ENCODE peak calls at places on chromosomes 13 and 19, in four cellular contexts. D, U, I and O are unnamed samples.

GRCh38 chr13:106986033-106986484 is 418.1 kb upstream of the ARGLU1 start:
- DNase-seq in D (no peak), U (no peak), I (no peak), O (no peak)

GRCh38 chr19:2546128-2547032 is 70.5 kb downstream of the GADD45B start:
- DNase-seq in D (peak), U (no peak), I (no peak), O (no peak)

GRCh38 chr13:89003656-89004055 is 1332.5 kb downstream of the SLITRK5 start:
- DNase-seq in D (no peak), U (no peak), I (no peak), O (no peak)

GRCh38 chr13:100454876-100455275 is 133.7 kb downstream of the GGACT start:
- DNase-seq in D (no peak), U (no peak), I (no peak), O (no peak)

GRCh38 chr13:80437212-80437611 is 96.3 kb upstream of the SPRY2 start:
- DNase-seq in D (no peak), U (no peak), I (no peak), O (no peak)

GRCh38 chr13:111372651-111373425 is 52.4 kb downstream of the TEX29 start:
- DNase-seq in D (no peak), U (no peak), I (no peak), O (no peak)

GRCh38 chr19:3818479-3818878 is 32.3 kb upstream of the MATK start:
- DNase-seq in D (no peak), U (no peak), I (no peak), O (no peak)

GRCh38 chr19:34461375-34462100 is 20.0 kb upstream of the WTIP start:
- DNase-seq in D (no peak), U (no peak), I (no peak), O (no peak)

GRCh38 chr19:4717191-4717965 is 6.3 kb downstream of the DPP9 start:
- DNase-seq in D (peak), U (peak), I (no peak), O (no peak)

GRCh38 chr13:49023441-49023840 is 47.7 kb downstream of the FNDC3A start:
- DNase-seq in D (no peak), U (peak), I (no peak), O (no peak)

DNA sequence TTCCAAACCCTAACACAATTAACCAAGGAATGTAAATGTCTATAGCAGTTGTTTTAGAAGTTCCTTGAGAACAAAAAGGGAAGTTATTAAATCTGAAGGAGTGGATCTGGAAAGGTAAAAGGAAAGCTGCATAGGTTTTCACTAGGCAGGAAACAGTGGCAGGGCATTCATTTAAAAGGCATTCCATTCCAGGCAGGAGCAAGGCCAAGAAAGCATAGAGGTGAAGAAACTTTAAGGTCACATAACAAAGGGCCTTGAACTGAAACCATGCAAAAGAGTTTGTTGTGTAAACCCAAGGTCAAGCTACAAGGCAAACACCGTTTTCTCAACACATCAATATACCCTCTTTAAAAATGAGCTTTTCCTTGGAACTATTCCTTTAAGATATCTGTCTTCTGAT is 762 bp upstream of the DIAPH3 start:
- DNase-seq in D (no peak), U (no peak), I (no peak), O (no peak)
- TF ChIP-seq ESRRA in D (no peak), U (no peak), I (no peak), O (no peak)

GRCh38 chr19:41095703-41096102 is 7.5 kb downstream of the CYP2A13 start:
- DNase-seq in D (no peak), U (no peak), I (peak), O (no peak)

GRCh38 chr19:41085748-41086415 is 2.4 kb upstream of the CYP2A13 start:
- DNase-seq in D (no peak), U (no peak), I (no peak), O (no peak)

GRCh38 chr19:41088151-41088550 is at the start of gene CYP2A13:
- DNase-seq in D (no peak), U (no peak), I (no peak), O (no peak)

DNA sequence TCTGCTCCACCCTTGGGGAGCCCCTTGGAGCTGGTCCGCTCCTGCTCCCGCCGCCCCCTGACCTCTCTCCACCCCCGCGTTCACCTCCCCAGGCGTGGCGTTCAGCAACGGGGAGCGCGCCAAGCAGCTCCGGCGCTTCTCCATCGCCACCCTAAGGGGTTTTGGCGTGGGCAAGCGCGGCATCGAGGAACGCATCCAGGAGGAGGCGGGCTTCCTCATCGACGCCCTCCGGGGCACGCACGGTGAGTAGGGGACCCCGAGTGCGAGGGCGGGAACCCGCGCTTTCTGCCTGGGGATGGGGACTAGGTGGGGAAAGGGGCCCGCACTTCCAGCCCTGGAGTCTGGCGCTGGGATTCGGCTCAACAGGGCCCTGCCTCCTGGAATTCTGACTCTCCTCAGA is 1.7 kb downstream of the CYP2A13 start:
- DNase-seq in D (no peak), U (peak), I (no peak), O (no peak)
- TF ChIP-seq CHD2 in D (no peak), U (no peak), I (no peak), O (no peak)

GRCh38 chr19:14682084-14682483 is 7.4 kb upstream of the ADGRE3 start:
- DNase-seq in D (no peak), U (no peak), I (no peak), O (no peak)

GRCh38 chr19:14686411-14686810 is 3.4 kb upstream of the ZNF333 start:
- DNase-seq in D (peak), U (peak), I (peak), O (no peak)

GRCh38 chr19:14677464-14677863 is 2.8 kb upstream of the ADGRE3 start:
- DNase-seq in D (no peak), U (no peak), I (no peak), O (no peak)

GRCh38 chr19:14678199-14678598 is 3.6 kb upstream of the ADGRE3 start:
- DNase-seq in D (no peak), U (no peak), I (no peak), O (no peak)

DNA sequence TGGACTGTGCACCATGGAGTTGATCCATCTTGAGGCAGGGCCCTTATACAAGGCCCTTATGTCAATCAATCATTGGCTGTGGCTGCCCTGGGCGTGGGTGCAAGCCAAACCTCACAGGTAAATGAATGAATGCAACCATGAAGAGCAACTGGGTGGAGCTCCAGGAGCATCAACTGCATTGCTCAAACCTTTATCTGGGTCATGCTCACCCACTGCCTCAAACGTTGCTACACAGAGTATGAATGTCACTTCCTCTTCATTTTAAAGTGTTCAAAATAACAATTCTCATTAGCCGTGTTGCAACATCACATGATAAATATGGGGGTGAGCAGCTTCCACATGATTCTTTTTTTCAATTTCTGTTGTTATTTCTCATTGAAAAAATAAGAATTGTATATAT is 6.4 kb upstream of the ZNF333 start:
- DNase-seq in D (no peak), U (no peak), I (no peak), O (no peak)
- TF ChIP-seq ESRRA in D (no peak), U (no peak), I (no peak), O (no peak)

GRCh38 chr19:49874503-49875157 is 2.5 kb downstream of the AKT1S1 start:
- DNase-seq in D (no peak), U (no peak), I (no peak), O (no peak)
- TF ChIP-seq CHD2 in D (no peak), U (no peak), I (no peak), O (no peak)

GRCh38 chr13:30735025-30735967 is at the start of gene ALOX5AP:
- DNase-seq in D (no peak), U (no peak), I (no peak), O (peak)
- TF ChIP-seq ESRRA in D (no peak), U (no peak), I (no peak), O (no peak)